ENCODE peak calls at places on chromosomes 4 and X, in five cellular contexts. U, J, K, E and R are unnamed samples.
A peak's percentile ranks its signal among the peaks of the same experiment; 100 is the strongest.

GRCh38 chr4:5429747-5430146 is 278.6 kb downstream of the EVC2 start:
- DNase-seq in J (no peak), K (no peak), E (no peak), U (no peak), R (no peak)

GRCh38 chr4:47373174-47373573 is 90.3 kb downstream of the COMMD8 start:
- DNase-seq in J (no peak), U (no peak), E (no peak), K (no peak), R (no peak)

GRCh38 chr4:46993075-46994006 is at the start of gene GABRA4:
- DNase-seq in E (no peak), K (no peak), U (no peak), J (no peak), R (no peak)

GRCh38 chrX:129651756-129652564 is 2.8 kb downstream of the APLN start:
- DNase-seq in K (no peak), E (no peak), U (no peak), J (no peak), R (peak; percentile 43)

GRCh38 chr4:13483142-13484044 is 747 bp downstream of the RAB28 start:
- DNase-seq in E (peak; percentile 61), U (no peak), J (peak; percentile 13), K (peak; percentile 79), R (peak; percentile 87)

GRCh38 chr4:4841156-4841555 is 18.3 kb upstream of the MSX1 start:
- DNase-seq in E (no peak), U (no peak), J (no peak), K (no peak), R (no peak)

GRCh38 chrX:79138658-79139241 is 5.7 kb upstream of the GPR174 start:
- DNase-seq in J (no peak), U (no peak), E (no peak), K (no peak), R (no peak)

GRCh38 chr4:83582289-83582756 is 46.4 kb downstream of the GPAT3 start:
- DNase-seq in J (no peak), U (no peak), K (no peak), E (no peak), R (no peak)

GRCh38 chr4:10457255-10457801 is at the start of gene ZNF518B:
- DNase-seq in E (peak; percentile 34), K (peak; percentile 67), J (no peak), U (peak; percentile 70), R (peak; percentile 79)

GRCh38 chr4:6705638-6706037 is 4.0 kb downstream of the MRFAP1L1 start:
- DNase-seq in K (no peak), E (no peak), U (no peak), J (no peak), R (no peak)

GRCh38 chr4:700587-701264 is 4.9 kb upstream of the PCGF3 start:
- DNase-seq in J (peak; percentile 41), E (no peak), K (no peak), U (no peak), R (no peak)

GRCh38 chr4:150133605-150134004 is 55.4 kb downstream of the DCLK2 start:
- DNase-seq in U (no peak), E (no peak), K (no peak), J (no peak), R (no peak)

GRCh38 chrX:144791298-144791697 is 456.0 kb upstream of the SPANXN1 start:
- DNase-seq in J (no peak), U (no peak), K (no peak), E (no peak), R (no peak)

GRCh38 chr4:188719794-188720193 is 580.6 kb downstream of the TRIML1 start:
- DNase-seq in U (no peak), K (no peak), E (no peak), J (no peak), R (no peak)

GRCh38 chr4:153335665-153336064 is 8.8 kb upstream of the MND1 start:
- DNase-seq in J (no peak), K (no peak), E (peak; percentile 33), U (no peak), R (no peak)

GRCh38 chr4:186037692-186038658 is 31.0 kb upstream of the TLR3 start:
- DNase-seq in U (no peak), E (peak; percentile 60), J (peak; percentile 59), K (no peak), R (no peak)

GRCh38 chr4:106238819-106239420 is 77.1 kb downstream of the TBCK start:
- DNase-seq in U (no peak), E (peak; percentile 25), K (no peak), J (peak; percentile 61), R (no peak)

GRCh38 chr4:173794662-173795061 is 264.6 kb upstream of the HAND2 start:
- DNase-seq in U (no peak), J (no peak), K (no peak), E (peak; percentile 67), R (no peak)

GRCh38 chr4:73828945-73829344 is 7.5 kb upstream of the CXCL6 start:
- DNase-seq in E (no peak), U (no peak), K (no peak), J (no peak), R (no peak)

GRCh38 chr4:147955827-147956565 is 224.1 kb downstream of the ARHGAP10 start:
- DNase-seq in J (no peak), E (no peak), K (no peak), U (no peak), R (no peak)
- H3K4me1 ChIP-seq in J (no peaks in the 10 kb centered on the region), E (no peaks in the 10 kb centered on the region), K (no peaks in the 10 kb centered on the region), U (no peaks in the 10 kb centered on the region), R (peaks cover 24% of the 10 kb centered on the region)

DNA sequence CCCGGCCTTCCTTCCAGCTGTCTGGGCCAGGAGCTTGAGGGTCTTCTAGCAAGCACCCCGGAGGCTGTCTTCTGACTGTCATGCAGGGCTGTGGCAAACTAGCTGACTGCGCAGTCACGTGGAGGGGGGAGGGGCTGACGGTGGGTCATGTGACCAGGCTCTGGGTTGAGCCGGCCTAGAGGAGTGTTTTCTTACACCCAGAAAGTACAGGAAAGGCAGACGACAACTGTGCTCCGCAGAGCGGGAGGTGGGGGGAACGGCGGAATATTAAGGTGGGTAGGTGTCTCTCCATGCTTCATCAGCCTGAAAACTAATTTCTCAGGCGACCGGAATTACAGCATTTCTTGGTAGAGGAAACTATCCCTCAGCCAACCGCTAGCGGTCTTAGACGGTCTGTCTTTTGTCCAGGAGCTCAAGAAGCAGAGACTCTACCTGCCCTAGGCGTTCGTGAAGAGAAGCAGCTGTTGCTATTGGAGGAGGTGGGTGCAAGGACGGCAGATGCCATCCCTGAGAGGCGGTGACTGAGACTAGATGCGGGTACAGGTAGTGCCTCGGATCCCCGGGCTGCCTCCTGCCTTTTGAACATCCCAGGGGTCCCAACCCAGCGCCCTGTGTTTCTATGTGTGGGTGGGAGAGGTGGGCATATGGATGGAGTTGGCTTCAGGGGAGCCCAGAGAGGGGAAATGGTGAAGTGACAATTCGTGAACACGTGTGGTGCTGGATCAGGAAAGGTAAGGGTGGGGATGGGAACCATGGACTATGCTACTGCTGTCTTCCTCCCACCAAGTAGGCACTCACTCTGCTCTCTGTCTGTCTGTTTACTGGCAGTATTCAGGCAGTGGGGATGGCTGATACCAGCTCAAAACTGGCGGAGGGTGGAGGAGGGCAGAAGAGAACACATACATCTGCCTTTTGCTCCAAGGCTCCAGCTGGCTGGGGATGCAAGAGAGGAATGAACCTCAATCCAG is 8.8 kb downstream of the GPRASP1 start:
- DNase-seq in J (peak; percentile 52), U (peak; percentile 72), E (peak; percentile 53), K (peak; percentile 91), R (peak; percentile 91)
- H3K4me3 ChIP-seq in J (peak overlapping the region; percentile 47), U (peak overlapping the region; percentile 62), E (peak overlapping the region; percentile 36), K (peak overlapping the region; percentile 57), R (peak overlapping the region; percentile 63)

GRCh38 chr4:8164194-8164565 is 5.6 kb upstream of the ABLIM2 start:
- DNase-seq in U (no peak), K (no peak), E (no peak), J (no peak), R (no peak)
- H3K4me1 ChIP-seq in U (peaks cover 8% of the 10 kb centered on the region), K (no peaks in the 10 kb centered on the region), E (peaks cover 5% of the 10 kb centered on the region), J (peaks cover 7% of the 10 kb centered on the region), R (peaks cover 7% of the 10 kb centered on the region)

DNA sequence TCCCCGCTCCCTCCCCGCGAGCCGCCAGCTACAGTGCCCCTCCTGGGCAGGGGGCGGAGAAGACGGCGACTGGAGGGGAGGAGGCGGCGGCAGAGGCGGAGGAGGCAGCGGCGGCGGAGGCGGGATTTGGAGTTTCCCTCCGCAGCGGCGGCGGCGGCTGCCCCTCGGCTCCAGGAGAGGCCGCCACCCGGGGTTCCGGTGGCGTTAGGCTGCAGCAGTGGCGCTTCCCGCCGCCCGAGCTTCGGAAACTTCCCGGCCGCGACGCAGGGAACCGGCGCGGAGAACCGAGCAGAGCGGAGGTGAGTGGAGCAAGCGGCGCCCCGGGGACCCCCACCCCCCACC is 4.7 kb upstream of the DUSP9 start:
- DNase-seq in K (no peak), J (no peak), U (no peak), E (no peak), R (peak; percentile 42)
- H3K4me3 ChIP-seq in K (peak overlapping the region; percentile 20), J (peak overlapping the region; percentile 75), U (no peak overlapping the region), E (no peak overlapping the region), R (peak overlapping the region; percentile 40)

DNA sequence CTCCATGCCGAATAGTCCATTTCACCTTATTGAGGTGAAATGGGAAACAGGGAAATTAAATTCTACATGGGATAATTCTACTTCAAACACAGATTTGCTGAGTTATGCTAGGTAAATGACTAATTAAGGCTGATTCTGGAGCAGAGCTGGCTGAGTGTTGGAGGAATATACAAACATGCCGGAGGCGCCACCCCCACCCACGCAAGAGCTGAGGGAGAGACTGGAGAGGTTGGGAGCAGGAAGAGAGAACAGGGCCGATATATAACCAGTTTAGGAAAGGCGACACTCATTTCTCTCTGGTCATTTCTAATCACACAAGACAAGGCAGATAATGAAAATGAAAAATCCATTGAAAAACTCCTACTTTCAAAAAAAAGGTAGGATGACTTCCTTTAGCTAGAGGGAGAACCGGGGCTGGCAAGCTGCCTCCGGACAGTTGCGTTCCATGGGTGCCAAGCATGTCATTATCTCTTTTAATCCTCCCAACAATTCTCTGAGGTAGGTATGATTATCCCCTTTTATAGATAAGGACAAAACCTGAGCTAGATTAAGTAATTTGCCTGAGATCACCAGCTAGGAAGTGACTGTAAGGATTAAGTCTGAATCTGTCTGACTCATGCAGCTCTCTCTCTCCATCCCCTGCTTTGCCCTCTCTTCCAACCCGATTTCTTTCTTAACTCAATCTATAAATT is 27.6 kb upstream of the CFAP299 start:
- DNase-seq in K (no peak), J (no peak), E (peak; percentile 79), U (no peak), R (no peak)
- H3K4me1 ChIP-seq in K (no peaks in the 10 kb centered on the region), J (no peaks in the 10 kb centered on the region), E (peaks cover 62% of the 10 kb centered on the region), U (no peaks in the 10 kb centered on the region), R (no peaks in the 10 kb centered on the region)

GRCh38 chrX:23381099-23381498 is 46.5 kb downstream of the PTCHD1 start:
- DNase-seq in K (no peak), J (no peak), E (no peak), U (no peak), R (no peak)
- H3K4me3 ChIP-seq in K (no peak overlapping the region), J (no peak overlapping the region), E (no peak overlapping the region), U (no peak overlapping the region), R (no peak overlapping the region)